ENCODE peak calls at places on chromosomes 5 and 9, in seven cellular contexts. One of them, this sample, is unnamed.

GRCh38 chr9:88378317-88378716 is 9.9 kb upstream of the SPIN1 start:
- DNase-seq in GM12865: no peak
- DNase-seq in neural progenitor cell: no peak
- DNase-seq in OCI-LY7: no peak
- DNase-seq in mammary epithelial cell: no peak
- DNase-seq in endothelial cell: no peak
- DNase-seq in astrocyte of the spinal cord: peak
- DNase-seq in this sample: no peak

GRCh38 chr9:27460225-27461023 is 63.7 kb upstream of the IFNK start:
- DNase-seq in neural progenitor cell: no peak
- DNase-seq in endothelial cell: no peak
- DNase-seq in mammary epithelial cell: peak
- DNase-seq in GM12865: no peak
- DNase-seq in astrocyte of the spinal cord: no peak
- DNase-seq in OCI-LY7: peak
- DNase-seq in this sample: peak

GRCh38 chr5:62315376-62316049 is 9.5 kb downstream of the KIF2A start:
- DNase-seq in mammary epithelial cell: no peak
- DNase-seq in endothelial cell: no peak
- DNase-seq in OCI-LY7: no peak
- DNase-seq in GM12865: no peak
- DNase-seq in neural progenitor cell: no peak
- DNase-seq in astrocyte of the spinal cord: no peak
- DNase-seq in this sample: no peak

GRCh38 chr9:18396102-18396728 is 77.7 kb upstream of the ADAMTSL1 start:
- DNase-seq in GM12865: peak
- DNase-seq in neural progenitor cell: peak
- DNase-seq in endothelial cell: no peak
- DNase-seq in astrocyte of the spinal cord: peak
- DNase-seq in mammary epithelial cell: no peak
- DNase-seq in OCI-LY7: peak
- DNase-seq in this sample: peak

GRCh38 chr9:75979362-75979761 is 88.9 kb downstream of the PCSK5 start:
- DNase-seq in astrocyte of the spinal cord: no peak
- DNase-seq in GM12865: peak
- DNase-seq in neural progenitor cell: no peak
- DNase-seq in endothelial cell: peak
- DNase-seq in OCI-LY7: peak
- DNase-seq in mammary epithelial cell: no peak
- DNase-seq in this sample: peak

GRCh38 chr5:142864293-142865260 is 94.4 kb downstream of the ARHGAP26 start:
- DNase-seq in neural progenitor cell: no peak
- DNase-seq in mammary epithelial cell: no peak
- DNase-seq in OCI-LY7: no peak
- DNase-seq in astrocyte of the spinal cord: no peak
- DNase-seq in GM12865: no peak
- DNase-seq in endothelial cell: no peak
- DNase-seq in this sample: no peak

GRCh38 chr9:97895695-97896332 is 26.5 kb downstream of the TRMO start:
- DNase-seq in mammary epithelial cell: peak
- DNase-seq in astrocyte of the spinal cord: no peak
- DNase-seq in OCI-LY7: peak
- DNase-seq in endothelial cell: peak
- DNase-seq in neural progenitor cell: peak
- DNase-seq in GM12865: peak
- DNase-seq in this sample: no peak

GRCh38 chr9:114317665-114318357 is 5.1 kb upstream of the ORM1 start:
- DNase-seq in OCI-LY7: peak
- DNase-seq in neural progenitor cell: no peak
- DNase-seq in GM12865: no peak
- DNase-seq in mammary epithelial cell: no peak
- DNase-seq in endothelial cell: no peak
- DNase-seq in astrocyte of the spinal cord: peak
- DNase-seq in this sample: no peak

GRCh38 chr9:90801507-90802289 is at the start of gene SYK:
- DNase-seq in OCI-LY7: peak
- DNase-seq in mammary epithelial cell: peak
- DNase-seq in GM12865: peak
- DNase-seq in astrocyte of the spinal cord: no peak
- DNase-seq in endothelial cell: peak
- DNase-seq in neural progenitor cell: peak
- DNase-seq in this sample: peak

GRCh38 chr5:74360535-74361210 is 279.9 kb downstream of the ENC1 start:
- DNase-seq in GM12865: no peak
- DNase-seq in endothelial cell: no peak
- DNase-seq in OCI-LY7: no peak
- DNase-seq in mammary epithelial cell: no peak
- DNase-seq in astrocyte of the spinal cord: peak
- DNase-seq in neural progenitor cell: no peak
- DNase-seq in this sample: no peak

GRCh38 chr5:55276771-55277170 is 30.7 kb downstream of the DHX29 start:
- DNase-seq in neural progenitor cell: no peak
- DNase-seq in OCI-LY7: no peak
- DNase-seq in mammary epithelial cell: peak
- DNase-seq in astrocyte of the spinal cord: no peak
- DNase-seq in endothelial cell: no peak
- DNase-seq in GM12865: no peak
- DNase-seq in this sample: no peak

GRCh38 chr9:111965566-111966019 is 69.0 kb downstream of the UGCG start:
- DNase-seq in endothelial cell: no peak
- DNase-seq in OCI-LY7: no peak
- DNase-seq in mammary epithelial cell: peak
- DNase-seq in GM12865: peak
- DNase-seq in neural progenitor cell: no peak
- DNase-seq in astrocyte of the spinal cord: peak
- DNase-seq in this sample: peak

GRCh38 chr5:8831251-8831650 is 714.6 kb downstream of the SEMA5A start:
- DNase-seq in neural progenitor cell: no peak
- DNase-seq in endothelial cell: no peak
- DNase-seq in mammary epithelial cell: no peak
- DNase-seq in OCI-LY7: no peak
- DNase-seq in astrocyte of the spinal cord: no peak
- DNase-seq in GM12865: no peak
- DNase-seq in this sample: no peak

GRCh38 chr5:128427901-128428300 is 110.1 kb downstream of the FBN2 start:
- DNase-seq in OCI-LY7: no peak
- DNase-seq in endothelial cell: no peak
- DNase-seq in mammary epithelial cell: no peak
- DNase-seq in GM12865: no peak
- DNase-seq in neural progenitor cell: no peak
- DNase-seq in astrocyte of the spinal cord: no peak
- DNase-seq in this sample: no peak

DNA sequence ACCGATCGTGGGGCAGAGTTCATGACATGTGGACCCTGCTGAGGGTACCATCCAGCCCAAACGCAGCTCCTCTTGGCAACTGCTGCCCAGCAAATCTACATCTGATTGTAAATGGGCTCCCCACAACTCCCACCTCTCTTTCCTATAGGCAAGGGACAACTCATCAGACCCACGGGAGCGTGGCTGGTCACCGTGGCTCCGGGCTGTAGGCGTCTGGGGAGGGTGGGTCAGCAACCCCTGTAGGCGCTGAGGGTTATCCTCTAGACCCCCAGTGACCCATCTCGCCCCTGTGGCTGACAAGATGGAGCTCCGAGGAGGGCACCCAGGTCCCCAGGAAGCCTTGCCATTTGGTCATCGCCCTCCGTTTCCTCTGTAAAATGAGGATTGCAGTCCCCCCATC is 122.4 kb downstream of the ZNF354C start:
- DNase-seq in GM12865: no peak
- DNase-seq in OCI-LY7: no peak
- DNase-seq in mammary epithelial cell: no peak
- DNase-seq in astrocyte of the spinal cord: no peak
- DNase-seq in neural progenitor cell: no peak
- DNase-seq in endothelial cell: no peak
- DNase-seq in this sample: no peak
- TF ChIP-seq CTCF in GM12865: no peak
- TF ChIP-seq CTCF in OCI-LY7: no peak
- TF ChIP-seq CTCF in mammary epithelial cell: no peak
- TF ChIP-seq CTCF in astrocyte of the spinal cord: no peak
- TF ChIP-seq CTCF in neural progenitor cell: no peak
- TF ChIP-seq CTCF in endothelial cell: no peak
- TF ChIP-seq CTCF in this sample: no peak

DNA sequence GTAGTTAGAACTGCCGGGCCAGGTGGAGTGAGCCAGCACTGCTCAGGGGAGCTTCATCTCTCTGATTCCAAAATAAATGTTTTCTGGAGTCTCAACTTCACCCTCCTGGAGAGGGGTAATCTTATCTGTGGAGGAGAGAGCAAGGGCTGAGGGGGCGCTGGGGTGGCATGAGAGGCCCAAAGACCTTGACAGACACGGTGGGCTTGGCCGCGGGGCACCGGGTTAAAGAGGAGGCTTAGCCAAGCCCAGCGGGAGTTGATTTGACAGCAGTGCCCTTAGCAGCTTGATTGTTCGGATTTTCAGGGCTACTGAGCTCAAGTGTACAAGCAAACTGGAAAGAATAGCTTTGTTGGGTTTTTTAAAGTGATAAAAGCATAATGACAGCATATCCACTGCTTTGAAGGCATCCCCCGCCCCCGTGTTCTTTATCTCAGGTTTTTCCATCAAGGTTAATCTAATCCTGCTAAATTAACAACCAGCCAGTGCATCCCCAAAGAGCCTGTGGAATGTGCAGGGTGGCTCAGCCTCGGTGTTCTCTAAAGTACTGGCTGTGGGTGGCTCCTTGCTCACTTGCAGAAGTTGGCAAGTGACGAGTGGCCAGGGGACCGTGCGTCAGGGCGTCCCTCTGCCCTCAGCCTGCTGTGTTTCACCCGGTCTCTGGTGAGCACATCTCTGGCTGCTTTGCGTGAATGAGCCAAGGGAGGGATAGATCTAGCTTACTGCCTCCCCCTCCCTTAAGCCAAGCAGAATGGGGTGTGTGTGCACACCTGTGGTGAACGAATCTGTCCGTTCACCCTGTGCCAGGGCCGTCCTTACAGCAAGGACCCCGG is 5.5 kb downstream of the QRFP start:
- DNase-seq in neural progenitor cell: no peak
- DNase-seq in endothelial cell: no peak
- DNase-seq in GM12865: no peak
- DNase-seq in mammary epithelial cell: no peak
- DNase-seq in astrocyte of the spinal cord: no peak
- DNase-seq in OCI-LY7: no peak
- DNase-seq in this sample: no peak
- TF ChIP-seq CTCF in neural progenitor cell: no peak
- TF ChIP-seq CTCF in endothelial cell: no peak
- TF ChIP-seq CTCF in GM12865: no peak
- TF ChIP-seq CTCF in mammary epithelial cell: no peak
- TF ChIP-seq CTCF in astrocyte of the spinal cord: no peak
- TF ChIP-seq CTCF in OCI-LY7: no peak
- TF ChIP-seq CTCF in this sample: no peak

GRCh38 chr5:66209794-66210193 is 65.7 kb downstream of the SREK1 start:
- DNase-seq in mammary epithelial cell: no peak
- DNase-seq in GM12865: no peak
- DNase-seq in OCI-LY7: no peak
- DNase-seq in astrocyte of the spinal cord: peak
- DNase-seq in endothelial cell: no peak
- DNase-seq in neural progenitor cell: no peak
- DNase-seq in this sample: no peak

GRCh38 chr5:66207800-66208561 is 63.9 kb downstream of the SREK1 start:
- DNase-seq in mammary epithelial cell: peak
- DNase-seq in endothelial cell: no peak
- DNase-seq in OCI-LY7: no peak
- DNase-seq in neural progenitor cell: no peak
- DNase-seq in GM12865: no peak
- DNase-seq in astrocyte of the spinal cord: no peak
- DNase-seq in this sample: no peak

GRCh38 chr5:66209350-66209749 is 65.2 kb downstream of the SREK1 start:
- DNase-seq in astrocyte of the spinal cord: no peak
- DNase-seq in GM12865: no peak
- DNase-seq in neural progenitor cell: no peak
- DNase-seq in OCI-LY7: peak
- DNase-seq in mammary epithelial cell: peak
- DNase-seq in endothelial cell: no peak
- DNase-seq in this sample: no peak

DNA sequence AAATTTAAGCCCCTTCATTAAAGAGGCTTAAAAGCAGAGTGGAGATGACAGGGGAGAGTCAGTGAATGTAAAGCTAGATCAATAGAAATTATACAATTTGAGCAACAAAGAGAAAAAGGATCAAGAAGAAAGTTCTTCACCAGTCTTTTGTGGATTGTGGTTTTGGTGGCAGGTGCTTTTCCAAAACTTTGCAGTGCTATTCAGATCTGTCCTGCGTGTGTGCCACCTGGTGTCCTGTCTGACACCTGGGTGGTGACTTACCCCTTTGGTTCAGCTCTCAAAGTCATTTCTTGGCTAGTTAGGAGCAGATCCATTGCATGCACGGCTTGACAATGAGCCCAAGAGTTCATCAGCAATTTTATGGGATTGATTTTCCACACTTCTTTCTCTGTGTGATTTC is 69.4 kb downstream of the SREK1 start:
- DNase-seq in astrocyte of the spinal cord: no peak
- DNase-seq in endothelial cell: no peak
- DNase-seq in OCI-LY7: no peak
- DNase-seq in neural progenitor cell: no peak
- DNase-seq in mammary epithelial cell: no peak
- DNase-seq in GM12865: no peak
- DNase-seq in this sample: no peak
- TF ChIP-seq CTCF in astrocyte of the spinal cord: no peak
- TF ChIP-seq CTCF in endothelial cell: no peak
- TF ChIP-seq CTCF in OCI-LY7: no peak
- TF ChIP-seq CTCF in neural progenitor cell: no peak
- TF ChIP-seq CTCF in mammary epithelial cell: no peak
- TF ChIP-seq CTCF in GM12865: no peak
- TF ChIP-seq CTCF in this sample: no peak

GRCh38 chr9:133342083-133342406 is 5.9 kb downstream of the MED22 start:
- DNase-seq in endothelial cell: peak
- DNase-seq in astrocyte of the spinal cord: no peak
- DNase-seq in mammary epithelial cell: no peak
- DNase-seq in OCI-LY7: no peak
- DNase-seq in neural progenitor cell: peak
- DNase-seq in GM12865: no peak
- DNase-seq in this sample: no peak

GRCh38 chr9:133341369-133342082 is 5.5 kb upstream of the SURF6 start:
- DNase-seq in astrocyte of the spinal cord: no peak
- DNase-seq in neural progenitor cell: no peak
- DNase-seq in OCI-LY7: no peak
- DNase-seq in GM12865: no peak
- DNase-seq in endothelial cell: no peak
- DNase-seq in mammary epithelial cell: no peak
- DNase-seq in this sample: no peak

GRCh38 chr9:133340916-133341315 is 4.9 kb upstream of the SURF6 start:
- DNase-seq in endothelial cell: no peak
- DNase-seq in astrocyte of the spinal cord: no peak
- DNase-seq in mammary epithelial cell: no peak
- DNase-seq in GM12865: no peak
- DNase-seq in OCI-LY7: no peak
- DNase-seq in neural progenitor cell: no peak
- DNase-seq in this sample: no peak

GRCh38 chr9:133344071-133344470 is 3.9 kb downstream of the MED22 start:
- DNase-seq in neural progenitor cell: no peak
- DNase-seq in astrocyte of the spinal cord: no peak
- DNase-seq in OCI-LY7: no peak
- DNase-seq in GM12865: no peak
- DNase-seq in mammary epithelial cell: no peak
- DNase-seq in endothelial cell: no peak
- DNase-seq in this sample: no peak

DNA sequence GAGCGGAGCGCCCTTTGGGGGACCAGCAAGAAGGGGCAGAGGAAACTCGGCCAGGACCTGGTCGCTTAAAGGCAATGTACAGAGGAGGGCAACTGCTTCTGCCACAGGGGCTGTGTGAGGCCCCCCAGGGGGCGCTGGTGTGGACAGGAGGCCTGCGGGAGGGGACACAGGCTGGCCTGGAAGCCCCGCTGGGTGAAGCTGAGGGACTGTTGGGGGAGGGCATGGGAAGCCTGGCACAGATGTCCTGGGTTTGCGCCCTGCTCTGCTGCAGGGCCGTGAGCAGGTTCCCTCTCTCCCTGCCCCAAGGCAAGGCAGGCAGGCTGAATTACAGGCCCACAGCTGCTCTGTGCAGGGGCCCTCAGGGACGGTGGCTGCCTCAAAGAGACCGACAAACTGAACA is 5.4 kb downstream of the MED22 start:
- DNase-seq in endothelial cell: peak
- DNase-seq in OCI-LY7: no peak
- DNase-seq in astrocyte of the spinal cord: no peak
- DNase-seq in GM12865: no peak
- DNase-seq in neural progenitor cell: no peak
- DNase-seq in mammary epithelial cell: no peak
- DNase-seq in this sample: no peak
- TF ChIP-seq CTCF in endothelial cell: no peak
- TF ChIP-seq CTCF in OCI-LY7: no peak
- TF ChIP-seq CTCF in astrocyte of the spinal cord: peak
- TF ChIP-seq CTCF in GM12865: no peak
- TF ChIP-seq CTCF in neural progenitor cell: no peak
- TF ChIP-seq CTCF in mammary epithelial cell: no peak
- TF ChIP-seq CTCF in this sample: peak